ENCODE peak calls at places on chromosomes 16 and 17, in four cellular contexts. S is esophagus squamous epithelium, J is uterus, B is NB4. F is an unnamed sample.

GRCh38 chr17:2796164-2797140 is at the start of gene RAP1GAP2:
- DNase-seq in J (no peak), B (peak), S (peak), F (no peak)

GRCh38 chr16:51816929-51817328 is 665.9 kb upstream of the SALL1 start:
- DNase-seq in S (no peak), J (no peak), B (no peak), F (no peak)

GRCh38 chr17:62597920-62598319 is 29.6 kb upstream of the MRC2 start:
- DNase-seq in B (no peak), S (no peak), J (peak), F (no peak)

GRCh38 chr16:2432801-2433505 is 3.7 kb downstream of the CCNF start:
- DNase-seq in S (no peak), J (no peak), B (no peak), F (no peak)

GRCh38 chr17:77144227-77144626 is 3.5 kb downstream of the SEC14L1 start:
- DNase-seq in S (no peak), J (no peak), B (no peak), F (no peak)

GRCh38 chr17:21214777-21215541 is 998 bp upstream of the TMEM11 start:
- DNase-seq in S (no peak), B (peak), J (no peak), F (peak)

GRCh38 chr16:57422026-57422944 is 17.7 kb downstream of the CCL17 start:
- DNase-seq in J (peak), B (peak), S (no peak), F (peak)

GRCh38 chr16:67697813-67698212 is 21.3 kb downstream of the GFOD2 start:
- DNase-seq in B (no peak), S (no peak), J (no peak), F (no peak)

GRCh38 chr17:77696151-77696719 is 262.3 kb upstream of the TNRC6C start:
- DNase-seq in B (no peak), S (no peak), J (no peak), F (no peak)

DNA sequence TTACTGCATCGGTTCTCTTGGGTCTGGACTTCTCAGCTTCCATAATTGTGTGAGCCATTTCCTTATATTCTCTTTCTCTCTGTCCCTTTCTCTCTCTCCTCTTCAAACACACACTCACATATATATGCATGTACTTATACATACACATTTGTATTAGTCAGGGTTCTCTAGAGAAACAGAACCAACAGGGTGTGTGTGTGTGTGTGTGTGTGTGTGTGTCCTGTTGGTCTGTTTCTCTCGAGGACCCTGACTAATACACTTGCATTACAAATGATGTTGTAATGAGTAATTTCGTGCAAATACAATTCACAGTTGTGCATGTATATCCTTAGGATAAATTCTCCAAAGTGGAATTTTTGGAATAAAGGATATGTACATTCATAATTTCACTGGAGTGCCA is 115.3 kb downstream of the NPIPB5 start:
- DNase-seq in S (no peak), J (no peak), B (no peak), F (no peak)
- TF ChIP-seq POLR2A in S (no peak), J (no peak), B (no peak), F (no peak)

GRCh38 chr17:82239926-82240505 is 11.2 kb downstream of the SLC16A3 start:
- DNase-seq in S (no peak), J (no peak), B (no peak), F (no peak)
- TF ChIP-seq POLR2A in S (no peak), J (no peak), B (no peak), F (no peak)

GRCh38 chr16:89244754-89245153 is 27.3 kb downstream of the ZNF778 start:
- DNase-seq in J (no peak), S (no peak), B (no peak), F (no peak)

GRCh38 chr16:89242795-89243200 is 25.3 kb downstream of the ZNF778 start:
- DNase-seq in B (no peak), J (no peak), S (no peak), F (no peak)

GRCh38 chr16:89237733-89238132 is 20.2 kb downstream of the ZNF778 start:
- DNase-seq in B (no peak), S (no peak), J (no peak), F (no peak)

GRCh38 chr16:89243664-89244063 is 26.2 kb downstream of the ZNF778 start:
- DNase-seq in S (no peak), B (no peak), J (no peak), F (no peak)

DNA sequence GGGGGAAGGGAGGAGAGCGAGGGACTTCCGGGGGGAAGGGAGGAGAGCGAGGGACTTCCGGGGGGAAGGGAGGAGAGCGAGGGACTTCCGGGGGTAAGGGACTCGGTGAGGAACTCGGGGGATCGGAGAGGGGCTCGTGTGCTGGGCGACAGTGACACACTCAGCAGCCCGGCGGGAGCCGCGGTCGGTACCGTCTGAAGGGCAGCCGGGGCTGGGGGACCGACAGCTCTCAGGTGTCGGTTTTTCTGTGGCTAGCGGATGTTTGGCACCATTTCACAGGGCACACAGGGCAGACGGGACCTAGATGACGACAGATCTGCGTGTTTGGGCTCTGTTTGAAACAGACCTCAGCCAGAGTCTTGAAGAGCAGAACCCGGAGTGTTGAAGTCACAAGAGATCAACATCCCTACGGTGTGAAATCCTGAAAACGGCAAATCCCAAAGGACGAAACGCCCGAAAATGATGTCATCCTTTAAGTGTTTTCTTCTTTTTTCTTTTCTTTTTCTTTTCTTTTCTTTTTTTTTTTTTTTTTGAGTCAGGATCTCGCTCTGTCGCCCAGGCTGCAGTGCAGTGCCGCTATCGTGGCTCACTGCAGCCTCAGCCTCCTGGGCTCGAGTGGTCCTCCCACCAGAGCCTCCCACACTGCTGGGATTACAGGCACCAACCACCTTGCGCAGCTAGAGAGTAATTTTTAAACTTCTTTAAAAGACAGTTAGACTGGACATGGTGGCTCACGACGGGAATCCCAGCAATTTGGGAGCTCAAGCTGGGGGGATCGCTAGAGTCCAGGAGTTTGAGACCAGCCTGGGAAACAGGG is 23.9 kb downstream of the ZNF778 start:
- DNase-seq in B (peak), S (no peak), J (peak), F (peak)
- TF ChIP-seq POLR2A in B (peak), S (peak), J (peak), F (peak)

GRCh38 chr16:88434746-88435145 is 18.3 kb upstream of the ZFPM1 start:
- DNase-seq in J (no peak), S (no peak), B (no peak), F (no peak)
- TF ChIP-seq POLR2A in J (no peak), S (no peak), B (no peak), F (no peak)

DNA sequence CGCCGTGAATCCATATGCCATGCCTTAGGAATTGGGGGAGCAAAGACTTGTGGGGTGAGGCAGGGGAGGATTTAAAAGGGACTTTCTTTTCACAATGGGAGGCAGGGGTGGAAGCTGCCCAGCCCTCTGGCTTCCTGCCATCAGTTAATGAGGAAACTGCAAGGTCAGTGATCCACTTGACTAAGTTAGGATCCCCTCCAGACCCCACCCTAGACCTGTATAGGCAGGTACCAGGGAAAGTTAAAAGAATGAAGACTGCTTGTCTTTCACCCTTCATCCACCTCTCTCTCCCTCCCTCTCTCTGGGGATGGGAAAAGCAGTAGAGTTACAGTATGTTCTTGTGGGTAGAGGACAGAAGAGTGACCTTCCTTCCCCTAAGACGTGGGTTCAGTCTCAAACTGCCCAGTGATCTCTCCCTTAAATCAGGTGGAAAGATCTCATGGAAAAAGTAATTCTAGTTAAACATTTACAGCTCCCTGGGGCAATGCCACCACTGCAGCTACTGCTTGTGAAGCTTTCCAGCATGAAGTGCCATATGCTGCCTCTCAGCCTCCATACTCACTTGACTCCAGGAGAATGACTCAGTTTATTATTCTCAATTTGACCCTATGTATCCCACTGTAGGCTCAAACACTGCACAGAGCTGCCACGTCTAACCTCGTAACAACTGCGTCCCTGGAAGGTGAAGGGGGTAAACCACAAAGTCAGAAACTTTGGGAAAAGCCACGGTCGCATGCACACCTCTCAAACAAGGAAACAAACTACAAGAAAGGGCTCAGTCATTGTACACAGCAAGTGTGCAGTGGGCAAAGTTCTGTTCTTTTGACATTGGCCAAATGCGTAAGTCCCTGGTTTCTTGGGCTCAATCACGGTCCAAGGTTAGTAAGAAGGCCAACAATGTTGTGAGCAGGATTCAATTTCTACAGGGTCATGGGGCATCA is 1.2 kb downstream of the COA3 start:
- DNase-seq in J (no peak), S (no peak), B (no peak), F (no peak)
- TF ChIP-seq POLR2A in J (no peak), S (no peak), B (no peak), F (no peak)

GRCh38 chr17:42270175-42270545 is 6.0 kb downstream of the STAT5B start:
- DNase-seq in B (no peak), S (no peak), J (no peak), F (peak)

GRCh38 chr17:42271277-42271922 is 4.8 kb downstream of the STAT5B start:
- DNase-seq in J (no peak), S (no peak), B (peak), F (no peak)

GRCh38 chr17:42272576-42272975 is 3.6 kb downstream of the STAT5B start:
- DNase-seq in J (no peak), B (no peak), S (no peak), F (peak)

GRCh38 chr17:42272162-42272561 is 4.0 kb downstream of the STAT5B start:
- DNase-seq in S (no peak), B (no peak), J (no peak), F (peak)

DNA sequence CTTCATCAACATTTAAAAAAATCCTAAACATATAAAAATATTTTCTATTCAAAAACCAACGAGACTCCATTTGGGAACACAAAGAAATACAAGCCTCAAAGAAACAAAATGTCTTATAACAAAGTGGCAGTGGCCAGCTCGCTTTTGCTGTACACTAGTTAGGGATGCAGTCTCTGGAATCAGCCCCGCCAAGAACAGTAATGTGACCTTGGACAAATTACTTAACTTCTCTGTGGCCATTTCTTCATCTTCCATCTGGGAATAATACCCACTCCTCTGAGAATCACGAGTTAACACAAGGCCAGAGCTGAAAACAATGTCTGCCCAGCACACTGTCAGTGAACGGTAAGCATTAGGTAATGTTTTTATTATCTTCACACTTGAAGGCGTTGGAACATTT is 5.6 kb downstream of the STAT5B start:
- DNase-seq in B (no peak), J (no peak), S (no peak), F (peak)
- TF ChIP-seq POLR2A in B (no peak), J (no peak), S (no peak), F (no peak)

GRCh38 chr16:84724619-84725307 is 25.0 kb downstream of the USP10 start:
- DNase-seq in J (peak), S (no peak), B (no peak), F (no peak)
- TF ChIP-seq POLR2A in J (no peak), S (no peak), B (no peak), F (no peak)

GRCh38 chr17:40559016-40559853 is 6.0 kb downstream of the CCR7 start:
- DNase-seq in S (no peak), B (no peak), J (peak), F (no peak)

GRCh38 chr17:40558651-40559015 is 6.6 kb downstream of the CCR7 start:
- DNase-seq in J (no peak), S (no peak), B (no peak), F (no peak)

GRCh38 chr17:40561294-40561870 is 3.9 kb downstream of the CCR7 start:
- DNase-seq in J (no peak), B (no peak), S (no peak), F (no peak)

GRCh38 chr17:40560592-40561293 is 4.5 kb downstream of the CCR7 start:
- DNase-seq in J (peak), B (peak), S (no peak), F (peak)

DNA sequence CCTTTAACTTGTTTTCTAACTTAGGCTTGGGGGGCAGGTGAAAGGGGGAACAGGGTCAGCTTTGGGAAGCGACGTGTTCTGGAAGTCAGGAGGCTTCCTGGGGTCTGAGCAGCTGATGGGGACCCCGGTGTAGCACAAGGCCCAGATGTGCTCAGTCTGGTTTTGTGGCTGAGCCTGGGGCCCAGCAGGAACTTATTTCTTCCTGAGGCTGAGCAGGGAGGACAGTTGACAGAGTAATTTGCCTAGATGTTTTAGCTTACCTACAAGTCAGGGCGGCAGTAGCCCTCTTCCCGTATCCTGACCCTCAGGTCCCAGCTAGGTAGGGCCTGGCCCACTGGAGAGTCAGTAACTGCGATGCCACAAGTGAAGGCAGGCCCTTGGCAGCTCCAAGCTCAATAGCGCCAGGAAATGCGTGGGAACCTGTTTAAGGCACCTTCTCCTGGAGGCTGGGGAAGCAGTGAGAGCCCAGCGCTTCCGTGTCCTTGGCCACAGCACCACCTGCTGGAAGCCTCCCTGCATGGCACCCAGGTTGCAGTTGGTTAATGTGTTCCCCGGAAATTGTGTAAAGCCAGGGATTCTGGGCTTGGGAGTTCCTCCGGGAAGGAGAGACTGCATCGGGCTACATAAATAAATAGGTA is 5.2 kb downstream of the CCR7 start:
- DNase-seq in B (peak), J (peak), S (no peak), F (peak)
- TF ChIP-seq POLR2A in B (no peak), J (peak), S (no peak), F (no peak)

F was measured in erythroblast.